ENCODE peak calls at places on chromosomes 3 and 15, in six cellular contexts. I, E, D, Q, J and M are unnamed samples.

GRCh38 chr15:49624046-49624445 is 3.2 kb downstream of the DTWD1 start:
- DNase-seq in E (no peak), D (no peak), I (no peak), J (no peak), Q (no peak), M (no peak)

GRCh38 chr3:143536817-143537535 is 311.3 kb downstream of the SLC9A9 start:
- DNase-seq in Q (no peak), J (no peak), I (peak; percentile 55), E (peak; percentile 63), D (no peak), M (no peak)

GRCh38 chr15:96817900-96818299 is 487.4 kb downstream of the NR2F2 start:
- DNase-seq in D (no peak), E (no peak), I (no peak), J (no peak), Q (no peak), M (no peak)

GRCh38 chr15:63836579-63836978 is 2.8 kb upstream of the HERC1 start:
- DNase-seq in I (no peak), E (no peak), J (no peak), Q (no peak), D (no peak), M (no peak)

GRCh38 chr3:194572131-194572789 is 61.0 kb downstream of the TMEM44 start:
- DNase-seq in D (no peak), J (no peak), Q (peak; percentile 20), E (peak; percentile 75), I (no peak), M (no peak)

GRCh38 chr3:124520970-124521369 is 209.3 kb upstream of the UMPS start:
- DNase-seq in I (peak; percentile 90), E (no peak), D (no peak), Q (no peak), J (peak; percentile 75), M (no peak)

GRCh38 chr3:149016669-149017541 is 25.6 kb downstream of the GYG1 start:
- DNase-seq in J (no peak), D (no peak), I (no peak), E (peak; percentile 84), Q (no peak), M (no peak)

GRCh38 chr15:59199775-59200465 is 6.7 kb upstream of the LDHAL6B start:
- DNase-seq in I (no peak), E (no peak), D (no peak), J (no peak), Q (no peak), M (no peak)

GRCh38 chr15:70490148-70490837 is 273.1 kb downstream of the UACA start:
- DNase-seq in J (no peak), I (no peak), E (no peak), Q (no peak), D (no peak), M (no peak)